ENCODE peak calls at places on chromosomes 2 and 18, in seven cellular contexts. T is mesendoderm, P is pancreas, I is stomach, S is MM.1S, M is upper lobe of right lung, C is uterus. R is an unnamed sample.

GRCh38 chr2:39380525-39381150 is 56.4 kb downstream of the MAP4K3 start:
- DNase-seq in C (no peak), M (no peak), I (no peak), S (no peak), P (no peak), T (no peak), R (peak; percentile 69)

GRCh38 chr2:238277695-238278094 is 10.7 kb downstream of the PER2 start:
- DNase-seq in M (no peak), C (no peak), I (no peak), S (no peak), T (peak; percentile 65), P (no peak), R (no peak)

GRCh38 chr18:6211174-6211504 is 203.6 kb downstream of the L3MBTL4 start:
- DNase-seq in P (no peak), S (no peak), I (no peak), T (no peak), C (no peak), M (no peak), R (no peak)

GRCh38 chr2:177597759-177598158 is 205.2 kb downstream of the AGPS start:
- DNase-seq in T (no peak), M (no peak), I (no peak), P (no peak), S (no peak), C (peak; percentile 46), R (no peak)

GRCh38 chr2:161599842-161600241 is 24.4 kb upstream of the SLC4A10 start:
- DNase-seq in M (no peak), P (no peak), T (no peak), S (no peak), C (no peak), I (no peak), R (no peak)

GRCh38 chr2:108583903-108584520 is 49.7 kb downstream of the LIMS1 start:
- DNase-seq in C (peak; percentile 76), T (peak; percentile 90), S (peak; percentile 81), M (no peak), P (peak; percentile 66), I (peak; percentile 70), R (peak; percentile 62)

GRCh38 chr2:76958749-76959148 is 563.4 kb downstream of the LRRTM4 start:
- DNase-seq in M (no peak), S (no peak), T (peak; percentile 78), I (no peak), P (no peak), C (no peak), R (peak; percentile 33)

GRCh38 chr2:158297606-158298005 is 158.9 kb downstream of the CCDC148 start:
- DNase-seq in P (no peak), I (no peak), S (no peak), C (no peak), M (no peak), T (no peak), R (peak; percentile 13)

GRCh38 chr2:67416136-67416535 is 19.0 kb downstream of the ETAA1 start:
- DNase-seq in I (no peak), C (no peak), S (no peak), P (no peak), M (no peak), T (no peak), R (no peak)

GRCh38 chr2:30633039-30633438 is 174.2 kb downstream of the CAPN13 start:
- DNase-seq in I (no peak), M (no peak), P (no peak), C (no peak), S (no peak), T (no peak), R (no peak)

GRCh38 chr2:240887631-240888030 is 8.3 kb downstream of the MAB21L4 start:
- DNase-seq in S (no peak), T (no peak), M (no peak), P (no peak), I (no peak), C (no peak), R (no peak)

GRCh38 chr2:40284797-40285196 is 167.1 kb downstream of the SLC8A1 start:
- DNase-seq in C (no peak), M (no peak), P (no peak), T (no peak), I (no peak), S (no peak), R (no peak)

GRCh38 chr2:10430886-10431622 is 17.1 kb downstream of the ODC1 start:
- DNase-seq in S (no peak), I (no peak), T (no peak), M (no peak), C (no peak), P (no peak), R (no peak)

GRCh38 chr2:118750959-118751565 is 96.4 kb downstream of the EN1 start:
- DNase-seq in C (no peak), T (no peak), I (no peak), M (no peak), S (no peak), P (no peak), R (no peak)

GRCh38 chr2:235027558-235028214 is 75.9 kb downstream of the SH3BP4 start:
- DNase-seq in T (no peak), M (peak; percentile 29), C (no peak), P (no peak), S (no peak), I (no peak), R (no peak)

GRCh38 chr2:206721216-206721920 is 3.2 kb upstream of the DYTN start:
- DNase-seq in P (no peak), T (peak; percentile 2), M (no peak), S (no peak), I (no peak), C (no peak), R (no peak)

GRCh38 chr2:145380436-145381017 is 860.6 kb upstream of the ZEB2 start:
- DNase-seq in I (no peak), M (no peak), C (no peak), T (no peak), P (no peak), S (no peak), R (peak; percentile 92)

GRCh38 chr2:55616509-55617159 is 788 bp downstream of the PPP4R3B start:
- DNase-seq in C (no peak), M (no peak), S (peak; percentile 82), T (peak; percentile 80), P (peak; percentile 53), I (no peak), R (peak; percentile 46)

GRCh38 chr2:55618025-55618648 is 715 bp upstream of the PPP4R3B start:
- DNase-seq in S (peak; percentile 25), M (no peak), C (no peak), I (no peak), P (no peak), T (peak; percentile 32), R (no peak)

GRCh38 chr2:55618649-55619055 is 1.2 kb upstream of the PPP4R3B start:
- DNase-seq in C (peak; percentile 38), I (peak; percentile 51), T (peak; percentile 61), S (peak; percentile 68), P (peak; percentile 62), M (peak; percentile 71), R (peak; percentile 82)

GRCh38 chr2:55620123-55620779 is 2.8 kb upstream of the PPP4R3B start:
- DNase-seq in S (peak; percentile 31), T (peak; percentile 51), P (no peak), I (no peak), C (no peak), M (no peak), R (peak; percentile 33)

GRCh38 chr2:55617160-55618024 is at the start of gene PPP4R3B:
- DNase-seq in T (peak; percentile 100), C (peak; percentile 99), M (peak; percentile 100), I (peak; percentile 99), S (peak; percentile 99), P (peak; percentile 100), R (peak; percentile 100)
- H3K4me1 ChIP-seq in T (peaks cover 2% of the 10 kb centered on the region), C (peaks cover 7% of the 10 kb centered on the region), M (peaks cover 30% of the 10 kb centered on the region), I (peaks cover 36% of the 10 kb centered on the region), S (peaks cover 4% of the 10 kb centered on the region), P (peaks cover 28% of the 10 kb centered on the region), R (peaks cover 5% of the 10 kb centered on the region)

GRCh38 chr2:166090900-166091299 is 36.9 kb downstream of the SCN1A start:
- DNase-seq in T (no peak), C (no peak), I (no peak), S (no peak), P (no peak), M (no peak), R (no peak)

GRCh38 chr2:166088634-166089033 is 39.2 kb downstream of the SCN1A start:
- DNase-seq in T (no peak), M (no peak), P (no peak), I (no peak), S (no peak), C (no peak), R (no peak)

GRCh38 chr2:166090346-166090745 is 37.5 kb downstream of the SCN1A start:
- DNase-seq in P (no peak), C (no peak), I (no peak), T (no peak), S (no peak), M (no peak), R (no peak)

GRCh38 chr2:166091439-166091838 is 36.4 kb downstream of the SCN1A start:
- DNase-seq in T (peak; percentile 27), I (no peak), C (no peak), M (no peak), S (no peak), P (no peak), R (no peak)

GRCh38 chr2:166092889-166093288 is 34.9 kb downstream of the SCN1A start:
- DNase-seq in M (no peak), C (no peak), P (no peak), T (no peak), S (no peak), I (no peak), R (no peak)
- H3K4me3 ChIP-seq in M (no peak overlapping the region), C (no peak overlapping the region), P (no peak overlapping the region), T (no peak overlapping the region), S (no peak overlapping the region), I (no peak overlapping the region), R (no peak overlapping the region)

DNA sequence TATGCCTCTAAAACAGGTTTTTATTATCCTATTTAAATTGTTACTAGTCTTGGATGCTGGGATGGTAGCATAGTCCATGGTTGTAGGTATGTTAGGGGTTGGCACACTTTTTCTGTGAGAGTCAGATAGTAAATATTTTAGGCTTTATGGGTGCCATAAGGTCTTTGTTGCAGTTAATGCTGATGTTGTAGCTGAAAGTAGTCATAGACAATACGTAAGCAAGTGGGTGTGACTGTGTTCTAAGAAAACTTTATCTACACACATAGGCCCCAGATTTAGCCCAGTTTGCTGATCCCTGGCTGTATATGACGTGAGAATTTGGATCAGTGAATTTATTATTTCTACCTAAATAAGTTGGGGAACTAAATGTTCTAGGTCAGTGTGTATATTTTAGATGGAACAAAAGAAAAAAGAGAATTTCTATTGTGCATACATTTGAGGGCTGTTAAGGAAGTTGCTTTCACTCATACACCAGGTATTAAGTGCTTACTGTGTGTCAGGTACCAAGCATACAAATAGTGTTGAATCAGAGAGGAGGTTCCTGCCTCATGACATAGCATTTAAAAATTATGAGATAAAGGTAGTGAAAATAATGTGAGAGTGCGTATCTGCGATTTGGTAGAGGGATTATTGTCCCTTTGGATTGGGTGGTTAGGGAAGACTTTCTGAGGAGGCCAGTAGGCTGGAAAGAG is 39.4 kb downstream of the AGFG1 start:
- DNase-seq in S (no peak), C (no peak), M (no peak), T (no peak), P (no peak), I (no peak), R (no peak)
- H3K4me1 ChIP-seq in S (no peaks in the 10 kb centered on the region), C (no peaks in the 10 kb centered on the region), M (peaks cover 55% of the 10 kb centered on the region), T (peaks cover 9% of the 10 kb centered on the region), P (peaks cover 9% of the 10 kb centered on the region), I (peaks cover 45% of the 10 kb centered on the region), R (no peaks in the 10 kb centered on the region)

DNA sequence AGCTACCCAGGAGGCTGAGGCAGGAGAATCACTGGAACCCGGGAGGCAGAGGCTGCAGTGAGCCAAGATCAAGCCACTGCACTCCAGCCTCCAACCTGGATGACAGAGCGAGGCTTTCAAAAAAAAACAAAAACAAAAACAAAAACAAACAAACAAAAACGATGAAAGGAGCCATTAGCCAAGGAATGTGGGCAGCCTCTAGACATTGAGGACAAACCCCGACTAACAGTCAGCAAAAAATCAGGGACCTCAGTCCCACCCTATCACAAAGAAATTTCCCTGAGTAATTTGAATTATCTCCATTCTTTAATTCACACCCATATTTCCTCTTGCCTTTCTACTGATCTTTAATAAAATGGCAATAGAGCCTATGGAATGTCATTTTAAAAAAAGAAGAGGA is 75.8 kb downstream of the MBD2 start:
- DNase-seq in S (no peak), C (no peak), T (no peak), P (no peak), M (no peak), I (no peak), R (no peak)
- H3K4me3 ChIP-seq in S (no peak overlapping the region), C (no peak overlapping the region), T (no peak overlapping the region), P (no peak overlapping the region), M (no peak overlapping the region), I (no peak overlapping the region), R (no peak overlapping the region)